ENCODE peak calls at places on chromosomes 7 and 10, in four cellular contexts. I is HepG2, A is A549, Q is IMR-90. M is an unnamed sample.

GRCh38 chr7:38465946-38466345 is 165.2 kb downstream of the AMPH start:
- DNase-seq in Q (peak; percentile 36), I (no peak), A (no peak), M (no peak)

GRCh38 chr10:70458329-70459060 is 17.0 kb upstream of the NODAL start:
- DNase-seq in Q (peak; percentile 73), A (no peak), I (no peak), M (peak; percentile 63)

GRCh38 chr7:1536105-1536767 is 5.7 kb downstream of the MAFK start:
- DNase-seq in Q (no peak), A (no peak), I (no peak), M (no peak)

GRCh38 chr7:27262121-27262520 is 19.5 kb downstream of the EVX1 start:
- DNase-seq in A (no peak), I (no peak), Q (no peak), M (no peak)

GRCh38 chr7:90178592-90179279 is 24.5 kb downstream of the STEAP1 start:
- DNase-seq in I (peak; percentile 41), A (peak; percentile 25), Q (peak; percentile 67), M (no peak)

GRCh38 chr7:122544463-122544862 is 154.5 kb downstream of the RNF133 start:
- DNase-seq in A (no peak), Q (no peak), I (no peak), M (no peak)

GRCh38 chr10:31036209-31036608 is 4.5 kb upstream of the ZNF438 start:
- DNase-seq in A (no peak), Q (peak; percentile 55), I (no peak), M (no peak)

GRCh38 chr7:30157217-30157616 is 22.4 kb downstream of the MTURN start:
- DNase-seq in I (no peak), A (no peak), Q (no peak), M (no peak)

GRCh38 chr7:81094952-81095351 is 176.1 kb upstream of the SEMA3C start:
- DNase-seq in A (no peak), Q (no peak), I (no peak), M (no peak)

GRCh38 chr7:51310131-51310583 is 6.5 kb downstream of the COBL start:
- DNase-seq in A (no peak), Q (no peak), I (no peak), M (no peak)

GRCh38 chr7:50562126-50562525 is 3.1 kb downstream of the DDC start:
- DNase-seq in I (no peak), A (no peak), Q (no peak), M (no peak)

GRCh38 chr7:50529093-50529862 is 35.9 kb downstream of the DDC start:
- DNase-seq in I (no peak), A (no peak), Q (no peak), M (no peak)

GRCh38 chr10:73867871-73868631 is 6.3 kb downstream of the CAMK2G start:
- DNase-seq in Q (no peak), I (no peak), A (no peak), M (no peak)
- H3K4me1 ChIP-seq in Q (peaks cover 10% of the 10 kb centered on the region), I (peaks cover 20% of the 10 kb centered on the region), A (peaks cover 14% of the 10 kb centered on the region), M (peaks cover 18% of the 10 kb centered on the region)

DNA sequence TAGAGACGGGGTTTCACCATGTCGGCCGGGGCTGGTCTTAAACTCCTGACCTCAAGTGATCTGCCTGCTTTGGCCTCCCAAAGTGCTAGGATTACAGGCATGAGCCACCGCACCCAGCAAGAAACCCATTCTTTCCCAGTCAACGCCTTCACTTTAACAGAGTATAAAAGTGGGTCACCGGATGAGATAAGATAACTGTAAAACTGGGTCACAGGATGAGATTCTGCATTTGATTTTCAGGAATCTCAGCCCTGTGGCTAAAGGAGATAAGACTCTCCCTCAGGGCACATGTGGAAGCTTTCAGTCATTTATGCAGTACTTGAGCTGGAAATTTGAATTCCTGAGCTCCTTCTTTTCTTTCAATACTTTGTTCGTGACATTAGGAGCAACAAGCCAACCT is 70.8 kb downstream of the LRRC17 start:
- DNase-seq in A (no peak), Q (no peak), I (no peak), M (peak; percentile 59)
- TF ChIP-seq MAZ in A (no peak), Q (no peak), I (no peak), M (peak; percentile 41)

DNA sequence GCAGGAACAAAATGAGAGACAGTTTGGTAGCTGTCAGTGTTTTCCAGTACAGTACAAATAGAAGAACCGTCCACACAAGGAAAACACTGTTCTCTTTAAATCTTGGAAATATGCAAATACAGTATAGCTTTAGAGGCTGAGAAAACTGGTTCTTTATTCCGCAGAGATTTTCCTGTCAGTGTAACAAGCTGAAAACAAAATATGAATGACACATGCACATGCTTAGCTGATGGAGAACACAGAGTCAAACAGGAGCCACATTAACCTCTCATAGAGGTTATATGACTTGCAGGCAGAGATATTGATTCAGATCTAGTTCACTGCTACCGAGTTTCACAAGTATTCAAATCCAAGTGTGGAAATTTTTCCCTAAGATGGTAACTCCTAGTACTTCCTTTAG is 135.2 kb upstream of the C1QL3 start:
- DNase-seq in Q (no peak), I (no peak), A (no peak), M (no peak)
- H3K4me1 ChIP-seq in Q (no peaks in the 10 kb centered on the region), I (no peaks in the 10 kb centered on the region), A (peaks cover 6% of the 10 kb centered on the region), M (no peaks in the 10 kb centered on the region)

GRCh38 chr10:63146503-63146902 is 13.4 kb downstream of the NRBF2 start:
- DNase-seq in A (no peak), I (no peak), Q (no peak), M (no peak)

GRCh38 chr10:63142136-63142535 is 9.0 kb downstream of the NRBF2 start:
- DNase-seq in I (no peak), Q (no peak), A (no peak), M (no peak)

GRCh38 chr10:63143984-63144383 is 10.9 kb downstream of the NRBF2 start:
- DNase-seq in I (no peak), A (no peak), Q (no peak), M (no peak)

GRCh38 chr10:63150745-63151144 is 17.6 kb downstream of the NRBF2 start:
- DNase-seq in Q (no peak), I (no peak), A (no peak), M (no peak)

DNA sequence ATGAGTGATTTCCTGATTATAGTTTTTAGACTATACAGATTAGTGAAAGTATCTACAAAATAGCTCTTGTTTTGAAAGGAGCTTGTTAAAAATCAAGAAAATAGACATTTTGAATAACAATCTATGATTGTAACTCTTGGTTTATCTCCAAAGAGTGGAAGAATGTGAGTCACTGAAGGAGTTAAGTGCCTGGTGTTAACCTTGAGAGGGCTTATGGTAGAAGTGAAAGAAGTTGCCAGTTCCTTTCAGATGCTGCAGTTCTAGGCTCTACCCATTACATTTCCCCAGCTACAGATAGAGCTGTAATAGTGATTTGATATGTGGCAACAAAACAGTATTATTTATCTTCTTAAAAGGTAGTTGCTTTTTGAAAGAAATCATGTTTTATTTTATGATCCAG is 12.7 kb downstream of the NRBF2 start:
- DNase-seq in Q (peak; percentile 58), I (no peak), A (no peak), M (no peak)
- TF ChIP-seq MAZ in Q (no peak), I (no peak), A (no peak), M (no peak)

DNA sequence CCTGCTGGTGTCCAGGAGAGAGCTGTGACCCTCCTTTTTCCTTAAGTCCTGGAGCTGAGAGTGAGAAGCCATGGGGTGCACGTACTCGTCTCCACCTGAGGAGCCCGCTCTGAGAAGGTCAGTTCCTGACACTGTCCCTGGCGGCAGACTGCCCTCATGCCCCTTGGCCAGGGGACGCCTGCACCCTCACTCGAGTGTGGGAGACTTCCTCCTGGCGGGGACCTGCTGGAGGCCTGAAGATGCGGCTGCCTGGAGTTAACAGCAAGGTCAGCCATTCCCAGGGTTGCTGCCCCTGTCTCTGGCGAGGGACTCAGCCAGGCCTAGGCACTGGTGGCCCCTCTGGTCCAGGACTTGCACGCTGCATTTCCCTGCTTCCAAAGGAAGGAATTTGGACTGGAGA is 26.4 kb downstream of the TMEM120A start:
- DNase-seq in I (no peak), Q (no peak), A (no peak), M (no peak)
- H3K4me1 ChIP-seq in I (peaks cover 39% of the 10 kb centered on the region), Q (peaks cover 17% of the 10 kb centered on the region), A (peaks cover 7% of the 10 kb centered on the region), M (peaks cover 8% of the 10 kb centered on the region)

DNA sequence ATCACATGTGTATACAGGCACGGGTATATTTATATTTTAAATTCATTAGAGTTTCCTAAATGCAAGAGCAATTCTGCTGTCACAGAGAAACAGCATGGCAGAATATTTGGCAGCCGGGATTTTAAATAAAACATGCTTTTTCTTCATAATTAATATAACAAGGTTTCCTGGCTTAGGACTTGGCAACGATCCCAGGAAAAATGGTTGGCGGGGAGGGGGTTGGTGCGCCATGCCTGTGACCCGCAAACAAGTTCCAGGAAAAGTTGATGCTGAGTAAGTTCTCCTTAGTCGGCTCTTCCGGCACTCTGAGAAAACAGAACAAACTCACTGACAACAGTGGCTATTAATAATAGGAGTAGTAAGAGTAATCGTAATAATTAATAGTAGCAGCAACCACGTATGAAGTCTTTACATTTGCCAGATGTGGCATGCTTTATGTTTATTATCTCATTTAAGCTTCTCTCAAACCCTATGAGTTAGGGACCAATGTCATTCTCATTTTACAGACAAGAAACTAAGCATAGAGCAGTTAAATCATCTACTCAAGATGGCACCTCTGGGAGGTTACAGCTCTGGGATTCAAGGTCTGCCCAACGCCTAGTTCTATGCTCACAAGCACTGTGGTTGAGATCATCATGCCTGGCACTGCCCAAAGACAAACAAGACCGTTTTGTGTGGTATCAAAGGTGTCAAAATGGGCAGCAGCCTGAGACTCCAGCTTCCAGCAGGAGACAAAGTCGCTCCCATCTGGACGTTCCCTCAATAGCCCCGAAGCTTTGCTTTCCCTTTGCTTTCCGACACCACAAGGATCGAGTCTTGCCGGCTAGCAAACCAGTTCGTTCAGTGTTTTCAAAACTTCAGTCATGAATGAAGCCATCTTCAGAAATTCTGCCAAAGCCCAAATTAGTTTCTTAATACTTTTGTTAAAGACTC is 4.8 kb downstream of the HABP2 start:
- DNase-seq in A (no peak), I (no peak), Q (no peak), M (peak; percentile 15)
- TF ChIP-seq MAZ in A (no peak), I (no peak), Q (no peak), M (no peak)